ENCODE peak calls at places on chromosomes 7 and 10, in five cellular contexts. O is tibial artery, N is prostate gland, H is SJCRH30, Y is PC-9. B is an unnamed sample.

GRCh38 chr7:147298611-147299043 is 1182.0 kb downstream of the CNTNAP2 start:
- DNase-seq in O (no peak), N (no peak), H (peak; percentile 7), Y (no peak), B (no peak)

GRCh38 chr10:119543814-119544642 is 1.5 kb upstream of the RGS10 start:
- DNase-seq in O (no peak), N (no peak), H (no peak), Y (no peak), B (no peak)

GRCh38 chr7:9822458-9823290 is 1151.0 kb upstream of the PHF14 start:
- DNase-seq in O (no peak), N (no peak), H (no peak), Y (no peak), B (no peak)

GRCh38 chr10:33509231-33509871 is 174.9 kb upstream of the NRP1 start:
- DNase-seq in O (peak; percentile 71), N (peak; percentile 30), H (peak; percentile 28), Y (peak; percentile 85), B (peak; percentile 90)

GRCh38 chr10:52875341-52875740 is 102.8 kb upstream of the MBL2 start:
- DNase-seq in O (no peak), N (no peak), H (no peak), Y (no peak), B (no peak)

GRCh38 chr10:88565072-88565471 is 18.0 kb downstream of the RNLS start:
- DNase-seq in O (no peak), N (no peak), H (peak; percentile 46), Y (no peak), B (no peak)

GRCh38 chr7:57370739-57371098 is 79.3 kb upstream of the ZNF716 start:
- DNase-seq in O (no peak), N (no peak), H (no peak), Y (no peak), B (no peak)

GRCh38 chr7:92646966-92647625 is 56.9 kb upstream of the FAM133B start:
- DNase-seq in O (no peak), N (no peak), H (no peak), Y (no peak), B (no peak)

GRCh38 chr10:86139066-86139657 is 227.4 kb downstream of the GRID1 start:
- DNase-seq in O (no peak), N (no peak), H (peak; percentile 28), Y (peak; percentile 7), B (no peak)

GRCh38 chr7:45589915-45590678 is 15.9 kb downstream of the ADCY1 start:
- DNase-seq in O (peak; percentile 37), N (no peak), H (no peak), Y (no peak), B (no peak)

GRCh38 chr7:100372256-100372655 is 1.0 kb upstream of the PILRA start:
- DNase-seq in O (no peak), N (no peak), H (no peak), Y (no peak), B (no peak)

GRCh38 chr7:121011401-121011800 is 22.9 kb downstream of the CPED1 start:
- DNase-seq in O (no peak), N (no peak), H (no peak), Y (no peak), B (no peak)

GRCh38 chr7:158017226-158018060 is 570.2 kb downstream of the PTPRN2 start:
- DNase-seq in O (peak; percentile 53), N (no peak), H (no peak), Y (no peak), B (peak; percentile 27)

GRCh38 chr10:44651395-44651661 is 259.8 kb upstream of the TMEM72 start:
- DNase-seq in O (no peak), N (no peak), H (no peak), Y (no peak), B (no peak)

GRCh38 chr10:71239131-71239915 is 27.0 kb downstream of the UNC5B start:
- DNase-seq in O (no peak), N (no peak), H (no peak), Y (no peak), B (no peak)

GRCh38 chr10:13743963-13744362 is 157.2 kb downstream of the PRPF18 start:
- DNase-seq in O (peak; percentile 16), N (no peak), H (peak; percentile 71), Y (no peak), B (no peak)

GRCh38 chr10:3465406-3465891 is 292.9 kb upstream of the PITRM1 start:
- DNase-seq in O (no peak), N (peak; percentile 72), H (no peak), Y (no peak), B (no peak)

GRCh38 chr10:103232772-103233488 is 12.8 kb upstream of the RPEL1 start:
- DNase-seq in O (no peak), N (no peak), H (no peak), Y (peak; percentile 22), B (peak; percentile 73)

GRCh38 chr7:1669954-1670893 is at the start of gene ELFN1:
- DNase-seq in O (peak; percentile 64), N (no peak), H (peak; percentile 68), Y (no peak), B (no peak)

GRCh38 chr10:71766717-71767419 is 6.5 kb downstream of the VSIR start:
- DNase-seq in O (peak; percentile 91), N (no peak), H (peak; percentile 91), Y (peak; percentile 95), B (peak; percentile 97)

GRCh38 chr10:132575320-132576201 is 38.0 kb downstream of the INPP5A start:
- DNase-seq in O (peak; percentile 90), N (peak; percentile 92), H (peak; percentile 29), Y (peak; percentile 42), B (peak; percentile 70)

GRCh38 chr10:73646598-73647041 is 5.3 kb upstream of the MYOZ1 start:
- DNase-seq in O (no peak), N (no peak), H (no peak), Y (no peak), B (no peak)

GRCh38 chr7:158274404-158274811 is 313.2 kb downstream of the PTPRN2 start:
- DNase-seq in O (peak; percentile 47), N (no peak), H (no peak), Y (no peak), B (peak; percentile 35)

GRCh38 chr7:91239171-91239604 is 25.0 kb upstream of the FZD1 start:
- DNase-seq in O (no peak), N (no peak), H (peak; percentile 64), Y (peak; percentile 34), B (peak; percentile 38)

GRCh38 chr7:151823783-151824182 is 53.1 kb downstream of the PRKAG2 start:
- DNase-seq in O (no peak), N (no peak), H (no peak), Y (no peak), B (no peak)

GRCh38 chr7:499853-500485 is 19.7 kb downstream of the PDGFA start:
- DNase-seq in O (peak; percentile 65), N (no peak), H (no peak), Y (no peak), B (no peak)

GRCh38 chr10:72062341-72062740 is 26.0 kb downstream of the SPOCK2 start:
- DNase-seq in O (no peak), N (no peak), H (no peak), Y (no peak), B (no peak)

GRCh38 chr10:33352154-33352553 is 17.7 kb upstream of the NRP1 start:
- DNase-seq in O (no peak), N (no peak), H (peak; percentile 68), Y (no peak), B (peak; percentile 47)

GRCh38 chr7:99498546-99498944 is 1.5 kb downstream of the ZNF394 start:
- DNase-seq in O (peak; percentile 48), N (no peak), H (no peak), Y (no peak), B (no peak)

GRCh38 chr7:158323741-158324396 is 263.8 kb downstream of the PTPRN2 start:
- DNase-seq in O (no peak), N (no peak), H (no peak), Y (no peak), B (no peak)

GRCh38 chr7:134457166-134457565 is 1.7 kb downstream of the AKR1B1 start:
- DNase-seq in O (no peak), N (no peak), H (no peak), Y (no peak), B (no peak)

GRCh38 chr7:2864204-2864985 is 20.3 kb upstream of the GNA12 start:
- DNase-seq in O (no peak), N (no peak), H (no peak), Y (no peak), B (no peak)

GRCh38 chr10:70662362-70663220 is 9.7 kb upstream of the ADAMTS14 start:
- DNase-seq in O (peak; percentile 40), N (no peak), H (no peak), Y (no peak), B (peak; percentile 79)

GRCh38 chr10:117075064-117075463 is 63.0 kb downstream of the VAX1 start:
- DNase-seq in O (no peak), N (no peak), H (no peak), Y (no peak), B (no peak)

GRCh38 chr10:89683911-89684310 is 17.5 kb upstream of the KIF20B start:
- DNase-seq in O (no peak), N (no peak), H (peak; percentile 75), Y (no peak), B (no peak)

GRCh38 chr10:70167246-70167645 is 3.1 kb downstream of the SAR1A start:
- DNase-seq in O (no peak), N (no peak), H (peak; percentile 24), Y (no peak), B (no peak)

GRCh38 chr7:23710000-23710399 is at the start of gene STK31:
- DNase-seq in O (no peak), N (no peak), H (no peak), Y (no peak), B (no peak)

GRCh38 chr10:97762816-97763215 is 9.0 kb downstream of the SFRP5 start:
- DNase-seq in O (no peak), N (no peak), H (peak; percentile 90), Y (no peak), B (no peak)

GRCh38 chr10:113616244-113617074 is 47.4 kb downstream of the NRAP start:
- DNase-seq in O (no peak), N (no peak), H (peak; percentile 54), Y (no peak), B (no peak)
- H3K4me3 ChIP-seq in O (no peak overlapping the region), N (no peak overlapping the region), H (no peak overlapping the region), Y (no peak overlapping the region), B (no peak overlapping the region)

GRCh38 chr7:150003304-150003810 is 129.6 kb downstream of the ATP6V0E2 start:
- DNase-seq in O (no peak), N (no peak), H (no peak), Y (no peak), B (no peak)
- H3K27ac ChIP-seq in O (no peak overlapping the region), N (no peak overlapping the region), H (no peak overlapping the region), Y (no peak overlapping the region), B (no peak overlapping the region)

GRCh38 chr7:129786179-129786514 is 166.6 kb downstream of the UBE2H start:
- DNase-seq in O (no peak), N (no peak), H (no peak), Y (no peak), B (no peak)
- H3K4me3 ChIP-seq in O (no peak overlapping the region), N (no peak overlapping the region), H (no peak overlapping the region), Y (no peak overlapping the region), B (no peak overlapping the region)

GRCh38 chr10:67839957-67840356 is 2.0 kb upstream of the DNAJC12 start:
- DNase-seq in O (no peak), N (no peak), H (no peak), Y (no peak), B (peak; percentile 25)

GRCh38 chr10:67834375-67834774 is 3.6 kb downstream of the DNAJC12 start:
- DNase-seq in O (no peak), N (no peak), H (no peak), Y (no peak), B (peak; percentile 5)

GRCh38 chr10:67836491-67836890 is 1.5 kb downstream of the DNAJC12 start:
- DNase-seq in O (no peak), N (no peak), H (peak; percentile 4), Y (no peak), B (no peak)

GRCh38 chr10:67836972-67837371 is 1.0 kb downstream of the DNAJC12 start:
- DNase-seq in O (no peak), N (no peak), H (no peak), Y (no peak), B (no peak)

GRCh38 chr10:67837519-67838314 is at the start of gene DNAJC12:
- DNase-seq in O (no peak), N (peak; percentile 14), H (peak; percentile 76), Y (no peak), B (peak; percentile 3)
- H3K27ac ChIP-seq in O (no peak within 1 kb of the TSS), N (no peak within 1 kb of the TSS), H (peak within 1 kb of the TSS; percentile 28), Y (no peak within 1 kb of the TSS), B (no peak within 1 kb of the TSS)